ENCODE peak calls at places on chromosomes 13 and 19, in eight cellular contexts. I is uterus, E is breast epithelium, C is AML-193, A is NCI-H1092, P is HL-60, K is fibroblast of gingiva, X is DMS 273 treated with DMSO at 0.1 percent for 48 hours. L is an unnamed sample.

GRCh38 chr13:60260440-60260839 is 96.7 kb upstream of the DIAPH3 start:
- DNase-seq in I (no peak), E (no peak), C (no peak), A (no peak), P (no peak), K (no peak), X (no peak), L (no peak)

GRCh38 chr13:20565120-20565736 is 1.7 kb upstream of the IFT88 start:
- DNase-seq in I (no peak), E (no peak), C (no peak), A (no peak), P (no peak), K (no peak), X (no peak), L (no peak)

GRCh38 chr19:29378543-29379105 is 147.2 kb upstream of the VSTM2B start:
- DNase-seq in I (no peak), E (peak; percentile 3), C (no peak), A (no peak), P (no peak), K (no peak), X (no peak), L (no peak)

GRCh38 chr19:15129856-15130580 is 22.8 kb downstream of the SYDE1 start:
- DNase-seq in I (no peak), E (peak; percentile 48), C (no peak), A (no peak), P (no peak), K (no peak), X (no peak), L (no peak)

GRCh38 chr13:94169783-94170513 is 309.5 kb downstream of the DCT start:
- DNase-seq in I (no peak), E (peak; percentile 23), C (no peak), A (no peak), P (no peak), K (peak; percentile 54), X (no peak), L (no peak)

GRCh38 chr19:5356428-5356827 is 15.8 kb upstream of the PTPRS start:
- DNase-seq in I (no peak), E (no peak), C (no peak), A (no peak), P (no peak), K (no peak), X (no peak), L (no peak)

GRCh38 chr13:112638157-112638750 is 50.3 kb upstream of the TUBGCP3 start:
- DNase-seq in I (peak; percentile 6), E (no peak), C (no peak), A (no peak), P (no peak), K (no peak), X (no peak), L (no peak)

GRCh38 chr19:46926201-46927071 is 65.6 kb downstream of the ARHGAP35 start:
- DNase-seq in I (no peak), E (no peak), C (no peak), A (no peak), P (no peak), K (peak; percentile 46), X (no peak), L (no peak)

GRCh38 chr13:79307433-79307861 is 98.6 kb downstream of the RBM26 start:
- DNase-seq in I (no peak), E (no peak), C (no peak), A (no peak), P (no peak), K (no peak), X (no peak), L (no peak)

GRCh38 chr13:110341445-110342247 is 34.6 kb downstream of the COL4A2 start:
- DNase-seq in I (peak; percentile 54), E (no peak), C (no peak), A (no peak), P (no peak), K (no peak), X (no peak), L (peak; percentile 78)

GRCh38 chr19:41701401-41702075 is 6.9 kb upstream of the CEACAM5 start:
- DNase-seq in I (no peak), E (no peak), C (peak; percentile 21), A (peak; percentile 32), P (no peak), K (no peak), X (no peak), L (peak; percentile 3)

GRCh38 chr13:111027481-111028439 is 87.3 kb upstream of the ARHGEF7 start:
- DNase-seq in I (no peak), E (no peak), C (no peak), A (no peak), P (no peak), K (no peak), X (no peak), L (no peak)